ENCODE peak calls at places on chromosomes 5 and 9, in five cellular contexts. One of them, this sample, is unnamed.
A peak's percentile ranks its signal among the peaks of the same experiment; 100 is the strongest.

GRCh38 chr5:15600035-15600434 is 100.1 kb downstream of the FBXL7 start:
- DNase-seq in endodermal cell: no peak
- DNase-seq in RCC 7860: no peak
- DNase-seq in GM18507: no peak
- DNase-seq in NB4: no peak
- DNase-seq in this sample: no peak

GRCh38 chr5:156819967-156820581 is 30.0 kb upstream of the PPP1R2B start:
- DNase-seq in endodermal cell: peak; percentile 53
- DNase-seq in RCC 7860: no peak
- DNase-seq in GM18507: no peak
- DNase-seq in NB4: no peak
- DNase-seq in this sample: no peak

GRCh38 chr5:65172486-65173129 is 309.1 kb downstream of the ADAMTS6 start:
- DNase-seq in endodermal cell: no peak
- DNase-seq in RCC 7860: peak; percentile 38
- DNase-seq in GM18507: peak; percentile 5
- DNase-seq in NB4: peak; percentile 2
- DNase-seq in this sample: no peak

GRCh38 chr5:139649082-139649991 is 1.2 kb downstream of the CXXC5 start:
- DNase-seq in endodermal cell: peak; percentile 91
- DNase-seq in RCC 7860: no peak
- DNase-seq in GM18507: no peak
- DNase-seq in NB4: peak; percentile 81
- DNase-seq in this sample: no peak

GRCh38 chr9:134419684-134420076 is 93.4 kb downstream of the RXRA start:
- DNase-seq in endodermal cell: peak; percentile 92
- DNase-seq in RCC 7860: no peak
- DNase-seq in GM18507: no peak
- DNase-seq in NB4: no peak
- DNase-seq in this sample: peak; percentile 97

GRCh38 chr5:142304013-142304701 is 20.7 kb downstream of the SPRY4 start:
- DNase-seq in endodermal cell: no peak
- DNase-seq in RCC 7860: no peak
- DNase-seq in GM18507: no peak
- DNase-seq in NB4: no peak
- DNase-seq in this sample: no peak

GRCh38 chr5:157085930-157086329 is 22.9 kb downstream of the HAVCR2 start:
- DNase-seq in endodermal cell: no peak
- DNase-seq in RCC 7860: no peak
- DNase-seq in GM18507: no peak
- DNase-seq in NB4: no peak
- DNase-seq in this sample: no peak

GRCh38 chr5:174317261-174317894 is 271.9 kb downstream of the NSG2 start:
- DNase-seq in endodermal cell: peak; percentile 87
- DNase-seq in RCC 7860: peak; percentile 14
- DNase-seq in GM18507: no peak
- DNase-seq in NB4: peak; percentile 37
- DNase-seq in this sample: peak; percentile 86

GRCh38 chr9:72154468-72155281 is 5.4 kb downstream of the GDA start:
- DNase-seq in endodermal cell: no peak
- DNase-seq in RCC 7860: peak; percentile 14
- DNase-seq in GM18507: no peak
- DNase-seq in NB4: no peak
- DNase-seq in this sample: no peak

GRCh38 chr9:137368431-137369110 is 54.4 kb downstream of the EXD3 start:
- DNase-seq in endodermal cell: peak; percentile 35
- DNase-seq in RCC 7860: no peak
- DNase-seq in GM18507: no peak
- DNase-seq in NB4: no peak
- DNase-seq in this sample: no peak

GRCh38 chr5:103466494-103466893 is 96.1 kb downstream of the NUDT12 start:
- DNase-seq in endodermal cell: no peak
- DNase-seq in RCC 7860: peak; percentile 29
- DNase-seq in GM18507: no peak
- DNase-seq in NB4: no peak
- DNase-seq in this sample: no peak

This sample was measured in H7.